ENCODE peak calls at places on chromosomes 6 and 20, in six cellular contexts. One of them, this sample, is unnamed.

GRCh38 chr20:39458452-39458851 is 496.3 kb downstream of the DHX35 start:
- DNase-seq in hepatocyte: no peak
- DNase-seq in Panc1: no peak
- DNase-seq in mesendoderm: no peak
- DNase-seq in brain microvascular endothelial cell: no peak
- DNase-seq in A549: no peak
- DNase-seq in this sample: no peak

GRCh38 chr6:30443657-30444450 is 45.5 kb upstream of the HLA-E start:
- DNase-seq in hepatocyte: peak; percentile 49
- DNase-seq in Panc1: no peak
- DNase-seq in mesendoderm: no peak
- DNase-seq in brain microvascular endothelial cell: no peak
- DNase-seq in A549: no peak
- DNase-seq in this sample: no peak

GRCh38 chr6:154805288-154805911 is 72.2 kb downstream of the SCAF8 start:
- DNase-seq in hepatocyte: peak; percentile 54
- DNase-seq in Panc1: no peak
- DNase-seq in mesendoderm: peak; percentile 38
- DNase-seq in brain microvascular endothelial cell: peak; percentile 25
- DNase-seq in A549: peak; percentile 16
- DNase-seq in this sample: peak; percentile 69

GRCh38 chr6:136439514-136440186 is 110.6 kb downstream of the MAP7 start:
- DNase-seq in hepatocyte: peak; percentile 47
- DNase-seq in Panc1: no peak
- DNase-seq in mesendoderm: no peak
- DNase-seq in brain microvascular endothelial cell: no peak
- DNase-seq in A549: no peak
- DNase-seq in this sample: no peak

GRCh38 chr20:50270569-50270968 is 79.9 kb downstream of the CEBPB start:
- DNase-seq in hepatocyte: no peak
- DNase-seq in Panc1: no peak
- DNase-seq in mesendoderm: no peak
- DNase-seq in brain microvascular endothelial cell: no peak
- DNase-seq in A549: no peak
- DNase-seq in this sample: no peak

GRCh38 chr20:25083773-25084615 is 2.1 kb upstream of the VSX1 start:
- DNase-seq in hepatocyte: peak; percentile 51
- DNase-seq in Panc1: no peak
- DNase-seq in mesendoderm: no peak
- DNase-seq in brain microvascular endothelial cell: no peak
- DNase-seq in A549: no peak
- DNase-seq in this sample: no peak

GRCh38 chr6:5366941-5367340 is 105.6 kb downstream of the FARS2 start:
- DNase-seq in hepatocyte: no peak
- DNase-seq in Panc1: no peak
- DNase-seq in mesendoderm: no peak
- DNase-seq in brain microvascular endothelial cell: no peak
- DNase-seq in A549: no peak
- DNase-seq in this sample: no peak

GRCh38 chr6:27777126-27777525 is 135.1 kb downstream of the OR2B2 start:
- DNase-seq in hepatocyte: no peak
- DNase-seq in Panc1: no peak
- DNase-seq in mesendoderm: peak; percentile 16
- DNase-seq in brain microvascular endothelial cell: no peak
- DNase-seq in A549: no peak
- DNase-seq in this sample: no peak

GRCh38 chr6:25902071-25902470 is 28.0 kb upstream of the SLC17A3 start:
- DNase-seq in hepatocyte: no peak
- DNase-seq in Panc1: no peak
- DNase-seq in mesendoderm: no peak
- DNase-seq in brain microvascular endothelial cell: no peak
- DNase-seq in A549: no peak
- DNase-seq in this sample: no peak

GRCh38 chr6:48101277-48101676 is 9.7 kb downstream of the PTCHD4 start:
- DNase-seq in hepatocyte: no peak
- DNase-seq in Panc1: no peak
- DNase-seq in mesendoderm: no peak
- DNase-seq in brain microvascular endothelial cell: no peak
- DNase-seq in A549: no peak
- DNase-seq in this sample: peak; percentile 26

GRCh38 chr20:23497458-23498026 is 6.6 kb downstream of the CST8 start:
- DNase-seq in hepatocyte: no peak
- DNase-seq in Panc1: no peak
- DNase-seq in mesendoderm: no peak
- DNase-seq in brain microvascular endothelial cell: no peak
- DNase-seq in A549: no peak
- DNase-seq in this sample: no peak

GRCh38 chr6:135995160-135995898 is 143.8 kb downstream of the PDE7B start:
- DNase-seq in hepatocyte: no peak
- DNase-seq in Panc1: peak; percentile 12
- DNase-seq in mesendoderm: no peak
- DNase-seq in brain microvascular endothelial cell: peak; percentile 76
- DNase-seq in A549: no peak
- DNase-seq in this sample: peak; percentile 82

GRCh38 chr20:47857142-47857993 is 72.1 kb upstream of the SULF2 start:
- DNase-seq in hepatocyte: peak; percentile 51
- DNase-seq in Panc1: no peak
- DNase-seq in mesendoderm: peak; percentile 51
- DNase-seq in brain microvascular endothelial cell: no peak
- DNase-seq in A549: no peak
- DNase-seq in this sample: no peak

GRCh38 chr6:166459906-166460305 is 77.2 kb upstream of the MPC1 start:
- DNase-seq in hepatocyte: no peak
- DNase-seq in Panc1: no peak
- DNase-seq in mesendoderm: no peak
- DNase-seq in brain microvascular endothelial cell: no peak
- DNase-seq in A549: no peak
- DNase-seq in this sample: no peak

GRCh38 chr20:64121586-64121985 is 14.2 kb upstream of the NPBWR2 start:
- DNase-seq in hepatocyte: no peak
- DNase-seq in Panc1: no peak
- DNase-seq in mesendoderm: no peak
- DNase-seq in brain microvascular endothelial cell: no peak
- DNase-seq in A549: no peak
- DNase-seq in this sample: no peak

GRCh38 chr20:59145926-59146800 is 17.5 kb upstream of the ZNF831 start:
- DNase-seq in hepatocyte: no peak
- DNase-seq in Panc1: no peak
- DNase-seq in mesendoderm: no peak
- DNase-seq in brain microvascular endothelial cell: no peak
- DNase-seq in A549: no peak
- DNase-seq in this sample: no peak

GRCh38 chr6:22149501-22150490 is 147.0 kb downstream of the PRL start:
- DNase-seq in hepatocyte: peak; percentile 47
- DNase-seq in Panc1: no peak
- DNase-seq in mesendoderm: no peak
- DNase-seq in brain microvascular endothelial cell: peak; percentile 6
- DNase-seq in A549: no peak
- DNase-seq in this sample: no peak

GRCh38 chr20:57469418-57470211 is 55.3 kb downstream of the CTCFL start:
- DNase-seq in hepatocyte: no peak
- DNase-seq in Panc1: no peak
- DNase-seq in mesendoderm: peak; percentile 61
- DNase-seq in brain microvascular endothelial cell: no peak
- DNase-seq in A549: no peak
- DNase-seq in this sample: no peak

GRCh38 chr6:20769651-20770050 is 235.4 kb downstream of the CDKAL1 start:
- DNase-seq in hepatocyte: no peak
- DNase-seq in Panc1: no peak
- DNase-seq in mesendoderm: no peak
- DNase-seq in brain microvascular endothelial cell: no peak
- DNase-seq in A549: no peak
- DNase-seq in this sample: no peak

GRCh38 chr6:168451805-168452204 is 10.8 kb downstream of the SMOC2 start:
- DNase-seq in hepatocyte: no peak
- DNase-seq in Panc1: no peak
- DNase-seq in mesendoderm: peak; percentile 54
- DNase-seq in brain microvascular endothelial cell: no peak
- DNase-seq in A549: no peak
- DNase-seq in this sample: no peak

GRCh38 chr6:88596801-88597200 is 366.6 kb downstream of the RNGTT start:
- DNase-seq in hepatocyte: no peak
- DNase-seq in Panc1: no peak
- DNase-seq in mesendoderm: no peak
- DNase-seq in brain microvascular endothelial cell: no peak
- DNase-seq in A549: no peak
- DNase-seq in this sample: no peak

GRCh38 chr20:40861427-40862008 is 167.1 kb upstream of the TOP1 start:
- DNase-seq in hepatocyte: no peak
- DNase-seq in Panc1: no peak
- DNase-seq in mesendoderm: no peak
- DNase-seq in brain microvascular endothelial cell: no peak
- DNase-seq in A549: no peak
- DNase-seq in this sample: no peak

GRCh38 chr6:132443206-132443605 is 41.9 kb upstream of the MOXD1 start:
- DNase-seq in hepatocyte: no peak
- DNase-seq in Panc1: no peak
- DNase-seq in mesendoderm: peak; percentile 19
- DNase-seq in brain microvascular endothelial cell: no peak
- DNase-seq in A549: no peak
- DNase-seq in this sample: no peak

GRCh38 chr6:132445201-132445951 is 44.1 kb upstream of the MOXD1 start:
- DNase-seq in hepatocyte: no peak
- DNase-seq in Panc1: no peak
- DNase-seq in mesendoderm: peak; percentile 27
- DNase-seq in brain microvascular endothelial cell: peak; percentile 79
- DNase-seq in A549: peak; percentile 4
- DNase-seq in this sample: no peak

GRCh38 chr6:132446842-132447241 is 45.6 kb upstream of the MOXD1 start:
- DNase-seq in hepatocyte: no peak
- DNase-seq in Panc1: no peak
- DNase-seq in mesendoderm: no peak
- DNase-seq in brain microvascular endothelial cell: no peak
- DNase-seq in A549: no peak
- DNase-seq in this sample: no peak

GRCh38 chr6:132446136-132446535 is 44.9 kb upstream of the MOXD1 start:
- DNase-seq in hepatocyte: no peak
- DNase-seq in Panc1: no peak
- DNase-seq in mesendoderm: no peak
- DNase-seq in brain microvascular endothelial cell: no peak
- DNase-seq in A549: no peak
- DNase-seq in this sample: no peak
- H3K27ac ChIP-seq in hepatocyte: no peak overlapping the region
- H3K27ac ChIP-seq in Panc1: no peak overlapping the region
- H3K27ac ChIP-seq in mesendoderm: no peak overlapping the region
- H3K27ac ChIP-seq in brain microvascular endothelial cell: no peak overlapping the region
- H3K27ac ChIP-seq in A549: peak overlapping the region; percentile 43
- H3K27ac ChIP-seq in this sample: no peak overlapping the region

GRCh38 chr20:48986899-48987298 is 59.2 kb upstream of the CSE1L start:
- DNase-seq in hepatocyte: no peak
- DNase-seq in Panc1: no peak
- DNase-seq in mesendoderm: no peak
- DNase-seq in brain microvascular endothelial cell: no peak
- DNase-seq in A549: no peak
- DNase-seq in this sample: peak; percentile 39

GRCh38 chr20:48984575-48985219 is 61.4 kb upstream of the CSE1L start:
- DNase-seq in hepatocyte: no peak
- DNase-seq in Panc1: no peak
- DNase-seq in mesendoderm: peak; percentile 2
- DNase-seq in brain microvascular endothelial cell: no peak
- DNase-seq in A549: no peak
- DNase-seq in this sample: no peak

GRCh38 chr20:48983423-48984400 is 62.2 kb downstream of the ARFGEF2 start:
- DNase-seq in hepatocyte: peak; percentile 54
- DNase-seq in Panc1: peak; percentile 68
- DNase-seq in mesendoderm: peak; percentile 2
- DNase-seq in brain microvascular endothelial cell: peak; percentile 79
- DNase-seq in A549: peak; percentile 38
- DNase-seq in this sample: peak; percentile 99
- H3K27ac ChIP-seq in hepatocyte: peak overlapping the region; percentile 33
- H3K27ac ChIP-seq in Panc1: no peak overlapping the region
- H3K27ac ChIP-seq in mesendoderm: no peak overlapping the region
- H3K27ac ChIP-seq in brain microvascular endothelial cell: no peak overlapping the region
- H3K27ac ChIP-seq in A549: peak overlapping the region; percentile 51
- H3K27ac ChIP-seq in this sample: peak overlapping the region; percentile 94

DNA sequence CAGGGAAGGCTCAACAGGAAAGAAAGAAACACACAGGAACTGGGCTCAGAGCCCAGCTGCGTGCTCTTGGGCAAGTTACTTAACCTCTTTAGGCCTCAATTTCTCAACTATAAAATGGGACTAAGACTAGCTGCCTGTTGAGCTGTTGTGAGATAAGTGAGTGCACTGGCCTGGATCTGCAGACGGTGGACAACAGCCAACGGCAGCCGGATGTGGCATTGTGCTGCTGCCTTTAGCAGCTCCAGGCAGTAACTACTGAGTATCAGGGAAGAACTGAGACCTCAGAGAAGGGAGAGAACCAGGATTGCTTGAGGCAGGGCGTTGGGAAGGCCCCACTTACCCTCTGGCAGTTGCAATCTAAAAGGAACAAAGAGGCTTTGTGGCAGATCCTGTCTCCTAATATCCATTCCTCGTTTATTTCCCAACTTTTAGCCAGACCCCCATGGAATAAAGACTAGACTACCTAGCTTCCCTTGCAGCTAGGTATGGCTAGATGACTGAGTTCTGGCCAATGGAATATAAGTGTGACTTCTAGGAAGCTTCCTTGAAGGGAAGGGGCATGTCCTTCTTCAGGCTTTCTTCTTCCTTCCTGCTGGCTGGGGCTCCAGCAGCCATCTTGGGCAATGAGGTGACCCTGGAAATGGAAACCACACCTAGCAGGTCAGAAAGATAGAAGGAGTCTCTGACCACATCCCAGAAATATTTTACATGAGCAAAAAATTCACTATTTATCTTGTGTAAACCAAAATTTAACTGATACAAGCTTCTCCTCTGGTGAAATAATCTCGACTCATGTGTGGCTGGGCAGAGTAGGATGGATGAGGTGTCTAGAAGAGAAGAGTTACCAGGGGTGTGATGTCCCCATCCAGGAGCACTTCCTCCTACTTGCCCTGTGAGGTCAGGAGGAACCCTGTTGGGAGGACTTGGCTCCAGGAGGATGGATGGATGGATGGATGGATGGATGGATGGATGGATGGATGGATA is 67.6 kb downstream of the MRPL14 start:
- DNase-seq in hepatocyte: no peak
- DNase-seq in Panc1: no peak
- DNase-seq in mesendoderm: no peak
- DNase-seq in brain microvascular endothelial cell: no peak
- DNase-seq in A549: no peak
- DNase-seq in this sample: peak; percentile 48
- H3K27ac ChIP-seq in hepatocyte: peak overlapping the region; percentile 91
- H3K27ac ChIP-seq in Panc1: peak overlapping the region; percentile 83
- H3K27ac ChIP-seq in mesendoderm: no peak overlapping the region
- H3K27ac ChIP-seq in brain microvascular endothelial cell: peak overlapping the region; percentile 97
- H3K27ac ChIP-seq in A549: peak overlapping the region; percentile 98
- H3K27ac ChIP-seq in this sample: peak overlapping the region; percentile 93

DNA sequence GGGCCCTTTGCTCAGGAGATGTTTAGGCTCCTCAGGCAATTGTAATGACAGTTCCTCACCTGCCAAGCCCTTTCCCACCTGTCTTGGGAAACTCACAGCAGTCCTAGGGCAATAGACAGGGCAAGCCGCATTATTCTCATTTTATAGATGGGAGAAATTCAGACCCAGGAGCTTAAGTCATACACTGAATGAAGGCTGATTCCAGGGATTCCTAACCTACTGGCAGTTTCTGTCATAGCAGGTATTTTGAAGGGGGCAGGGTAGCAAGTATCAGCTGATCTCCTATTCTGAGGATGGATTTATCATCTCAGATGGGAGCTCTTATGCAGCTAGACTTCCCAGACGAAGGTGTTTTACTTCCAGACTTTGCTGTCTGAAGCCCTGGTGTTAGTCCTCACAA is 61.4 kb upstream of the MYL9 start:
- DNase-seq in hepatocyte: no peak
- DNase-seq in Panc1: no peak
- DNase-seq in mesendoderm: peak; percentile 54
- DNase-seq in brain microvascular endothelial cell: no peak
- DNase-seq in A549: no peak
- DNase-seq in this sample: no peak
- H3K27ac ChIP-seq in hepatocyte: no peak overlapping the region
- H3K27ac ChIP-seq in Panc1: no peak overlapping the region
- H3K27ac ChIP-seq in mesendoderm: no peak overlapping the region
- H3K27ac ChIP-seq in brain microvascular endothelial cell: no peak overlapping the region
- H3K27ac ChIP-seq in A549: no peak overlapping the region
- H3K27ac ChIP-seq in this sample: no peak overlapping the region